ENCODE peak calls at places on chromosomes 16 and 17, in six cellular contexts. X is K562, L is HepG2, I is GM12878, Y is H1, M is GM12892. H is an unnamed sample.

GRCh38 chr16:65120811-65121721 is 797 bp downstream of the CDH11 start:
- DNase-seq in X (no peak), L (no peak), I (no peak), Y (peak), M (no peak), H (no peak)

GRCh38 chr17:21163101-21163500 is 36.3 kb downstream of the DHRS7B start:
- DNase-seq in X (no peak), L (no peak), I (no peak), Y (no peak), M (no peak), H (no peak)

GRCh38 chr16:48605518-48606110 is 4.4 kb downstream of the N4BP1 start:
- DNase-seq in X (no peak), L (no peak), I (no peak), Y (no peak), M (no peak), H (no peak)

GRCh38 chr16:9818702-9819101 is 363.5 kb downstream of the GRIN2A start:
- DNase-seq in X (no peak), L (no peak), I (no peak), Y (no peak), M (no peak), H (no peak)

GRCh38 chr16:69039333-69039941 is 66.0 kb upstream of the HAS3 start:
- DNase-seq in X (no peak), L (peak), I (no peak), Y (no peak), M (no peak), H (no peak)

GRCh38 chr16:31386157-31386984 is 6.8 kb upstream of the ITGAD start:
- DNase-seq in X (peak), L (no peak), I (no peak), Y (no peak), M (no peak), H (no peak)

GRCh38 chr16:67893791-67894399 is 841 bp downstream of the PSKH1 start:
- DNase-seq in X (peak), L (peak), I (no peak), Y (no peak), M (no peak), H (no peak)

GRCh38 chr17:49076575-49077384 is 55.8 kb upstream of the B4GALNT2 start:
- DNase-seq in X (peak), L (no peak), I (no peak), Y (no peak), M (no peak), H (no peak)

GRCh38 chr17:65530985-65531507 is 30.4 kb downstream of the AXIN2 start:
- DNase-seq in X (no peak), L (no peak), I (no peak), Y (no peak), M (no peak), H (no peak)

GRCh38 chr17:30586818-30587595 is 109.8 kb downstream of the GOSR1 start:
- DNase-seq in X (no peak), L (peak), I (no peak), Y (no peak), M (no peak), H (no peak)

GRCh38 chr16:54829691-54830090 is 101.0 kb upstream of the IRX5 start:
- DNase-seq in X (no peak), L (no peak), I (no peak), Y (no peak), M (no peak), H (no peak)

GRCh38 chr16:73365010-73365409 is 317.1 kb upstream of the ZFHX3 start:
- DNase-seq in X (no peak), L (no peak), I (no peak), Y (no peak), M (no peak), H (no peak)

GRCh38 chr17:9239821-9240658 is 218.7 kb downstream of the NTN1 start:
- DNase-seq in X (peak), L (no peak), I (no peak), Y (peak), M (peak), H (peak)

GRCh38 chr17:41008811-41009210 is at the start of gene KRTAP3-1:
- DNase-seq in X (no peak), L (peak), I (no peak), Y (no peak), M (no peak), H (no peak)

GRCh38 chr16:10419701-10420100 is 33.8 kb downstream of the ATF7IP2 start:
- DNase-seq in X (no peak), L (no peak), I (no peak), Y (no peak), M (no peak), H (no peak)

GRCh38 chr16:67341250-67341649 is 14.6 kb downstream of the LRRC36 start:
- DNase-seq in X (no peak), L (no peak), I (no peak), Y (no peak), M (no peak), H (no peak)

GRCh38 chr17:45346255-45347015 is 29.6 kb upstream of the MAP3K14 start:
- DNase-seq in X (no peak), L (no peak), I (no peak), Y (no peak), M (no peak), H (no peak)

GRCh38 chr16:22270525-22270924 is 26.7 kb upstream of the POLR3E start:
- DNase-seq in X (no peak), L (no peak), I (no peak), Y (no peak), M (no peak), H (no peak)

GRCh38 chr17:2282297-2282873 is 21.2 kb downstream of the SMG6 start:
- DNase-seq in X (peak), L (peak), I (no peak), Y (no peak), M (no peak), H (no peak)

GRCh38 chr17:50325906-50326305 is 20.0 kb upstream of the XYLT2 start:
- DNase-seq in X (no peak), L (no peak), I (no peak), Y (no peak), M (no peak), H (no peak)

GRCh38 chr16:88478115-88478514 is 25.0 kb downstream of the ZFPM1 start:
- DNase-seq in X (no peak), L (no peak), I (no peak), Y (no peak), M (no peak), H (no peak)

GRCh38 chr16:88478889-88479794 is 26.1 kb downstream of the ZFPM1 start:
- DNase-seq in X (no peak), L (no peak), I (no peak), Y (no peak), M (no peak), H (no peak)

GRCh38 chr16:88481851-88482250 is 28.8 kb downstream of the ZFPM1 start:
- DNase-seq in X (no peak), L (no peak), I (no peak), Y (no peak), M (no peak), H (no peak)

GRCh38 chr16:88477631-88478030 is 24.6 kb downstream of the ZFPM1 start:
- DNase-seq in X (no peak), L (no peak), I (no peak), Y (no peak), M (no peak), H (no peak)

GRCh38 chr16:88479795-88480760 is 27.0 kb downstream of the ZFPM1 start:
- DNase-seq in X (no peak), L (no peak), I (no peak), Y (no peak), M (no peak), H (no peak)
- TF ChIP-seq TAF1 in X (no peak), L (no peak), I (no peak), Y (no peak), M (no peak), H (no peak)

GRCh38 chr16:86157616-86158247 is 258.8 kb downstream of the IRF8 start:
- DNase-seq in X (no peak), L (no peak), I (no peak), Y (no peak), M (no peak), H (no peak)
- TF ChIP-seq POLR2A in X (no peak), L (no peak), I (no peak), Y (no peak), M (no peak), H (no peak)

DNA sequence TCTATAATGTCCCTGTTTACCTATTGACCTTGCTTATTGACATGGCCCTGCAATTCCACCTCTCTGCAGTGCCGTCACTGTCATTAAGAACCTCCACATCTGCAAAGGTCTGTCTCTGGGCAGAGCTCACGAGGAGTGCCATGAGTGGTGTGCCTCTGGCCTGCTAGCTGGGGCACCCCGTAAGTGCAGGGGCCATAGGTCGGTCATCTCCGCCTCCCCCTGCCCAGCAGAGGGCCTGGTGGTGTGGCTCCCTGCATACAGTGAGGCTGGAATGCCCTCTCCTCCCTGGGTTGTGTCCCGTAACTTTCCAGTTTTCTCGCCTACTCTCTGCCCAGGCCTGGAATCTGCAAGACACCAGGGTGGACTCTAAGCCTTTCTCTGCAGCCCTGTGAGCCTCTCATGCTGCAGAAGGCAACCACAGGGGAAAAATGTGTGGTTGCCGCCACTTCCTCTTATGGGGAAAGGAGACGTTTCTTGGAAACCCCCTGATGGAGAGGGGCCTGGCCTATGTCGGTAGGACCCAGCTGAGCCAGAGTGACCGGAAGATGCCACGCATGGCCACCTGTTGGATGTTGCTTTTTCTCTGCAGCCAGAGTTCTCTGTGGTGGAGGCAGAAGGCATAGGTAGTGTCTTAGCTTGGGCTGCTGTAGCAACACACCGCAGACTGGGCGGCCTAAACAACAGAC is 2.7 kb upstream of the SNX20 start:
- DNase-seq in X (no peak), L (no peak), I (peak), Y (no peak), M (peak), H (no peak)
- TF ChIP-seq POLR2AphosphoS5 in X (no peak), L (no peak), I (no peak), Y (no peak), M (peak), H (peak)

DNA sequence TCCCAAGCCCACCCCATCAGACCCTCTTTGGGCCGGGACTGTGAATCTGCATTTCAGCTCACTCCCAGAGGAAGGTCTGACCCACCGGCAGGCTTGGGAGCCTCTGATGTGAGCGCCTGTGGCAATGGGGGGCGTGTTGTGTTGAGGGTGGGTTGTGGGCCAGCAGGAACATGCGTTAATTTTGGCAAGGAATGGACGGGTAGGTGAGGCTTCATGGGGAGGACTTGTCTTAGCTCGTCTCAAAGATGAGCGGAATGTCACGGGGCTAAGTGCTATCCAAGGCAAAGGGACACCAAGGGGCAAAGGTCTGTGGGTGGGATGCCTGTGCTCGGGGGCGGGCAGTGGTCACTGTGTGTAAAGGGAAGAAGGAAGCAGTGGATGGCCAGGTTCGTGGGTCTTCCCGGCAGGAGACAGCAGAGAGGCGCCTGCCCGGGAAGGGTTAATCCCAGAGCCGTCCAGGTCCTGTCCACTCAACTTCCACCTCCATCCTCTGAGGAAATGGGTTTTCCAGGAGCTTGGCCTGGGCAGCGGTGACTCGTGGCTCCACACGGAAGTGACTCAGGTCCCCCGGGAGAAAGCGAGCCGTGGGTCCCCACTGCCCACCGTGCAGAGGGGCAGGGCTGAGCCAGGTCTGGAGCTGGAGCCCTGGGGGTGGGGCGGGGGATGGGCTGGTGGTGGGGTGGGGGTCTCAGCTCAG is 17.4 kb downstream of the ADGRG1 start:
- DNase-seq in X (no peak), L (no peak), I (no peak), Y (no peak), M (no peak), H (no peak)
- TF ChIP-seq TAF1 in X (no peak), L (no peak), I (no peak), Y (no peak), M (no peak), H (no peak)

DNA sequence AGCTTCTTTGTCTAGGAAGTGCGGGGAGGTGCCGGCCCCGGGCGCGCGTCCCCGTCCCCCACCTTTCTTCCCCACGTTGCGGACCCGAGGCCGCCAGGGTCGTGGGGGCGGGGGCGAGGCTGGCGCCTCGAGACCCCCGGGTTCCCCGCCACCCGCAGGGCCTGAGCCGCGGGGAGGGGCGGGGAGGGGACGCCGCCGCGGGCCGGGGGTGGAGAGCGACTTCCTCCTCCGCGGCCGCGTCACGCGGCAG is 1.8 kb upstream of the ACTG1 start:
- DNase-seq in X (no peak), L (no peak), I (no peak), Y (no peak), M (no peak), H (no peak)
- TF ChIP-seq POLR2A in X (no peak), L (no peak), I (no peak), Y (no peak), M (no peak), H (no peak)

GRCh38 chr16:57434003-57434402 is 13.2 kb downstream of the CIAPIN1 start:
- DNase-seq in X (no peak), L (no peak), I (no peak), Y (no peak), M (no peak), H (no peak)
- TF ChIP-seq POLR2AphosphoS5 in X (no peak), L (no peak), I (no peak), Y (no peak), M (no peak), H (no peak)

GRCh38 chr17:75131278-75132017 is at the start of gene NT5C:
- DNase-seq in X (peak), L (peak), I (no peak), Y (peak), M (peak), H (peak)
- TF ChIP-seq TAF1 in X (peak), L (peak), I (peak), Y (peak), M (peak), H (peak)

DNA sequence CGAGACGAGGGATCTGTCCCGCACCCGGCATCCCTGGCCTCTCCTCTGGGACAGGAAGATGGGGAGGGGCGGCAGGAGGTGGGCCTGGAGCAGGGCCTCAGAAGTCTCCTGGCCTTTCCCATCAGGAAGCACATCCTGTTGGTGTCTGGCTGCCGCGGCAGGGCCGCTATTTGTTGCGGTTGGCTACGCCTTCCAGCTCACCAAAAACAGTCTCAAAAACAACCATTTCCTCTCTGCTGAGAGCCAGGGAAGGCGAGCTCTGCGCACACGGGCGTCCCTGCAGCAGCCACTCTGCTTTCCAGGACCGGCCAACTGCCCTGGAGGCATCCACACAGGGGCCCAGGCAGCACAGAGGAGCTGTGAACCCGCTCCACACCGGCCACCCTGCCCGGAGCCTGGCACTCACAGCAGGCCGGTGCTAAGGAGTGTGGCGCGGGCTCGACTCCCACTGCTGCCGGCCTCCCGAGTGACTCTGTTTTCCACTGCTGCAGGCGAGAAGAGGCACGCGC is at the start of gene TMEM204:
- DNase-seq in X (no peak), L (no peak), I (no peak), Y (no peak), M (no peak), H (peak)
- TF ChIP-seq POLR2A in X (no peak), L (no peak), I (no peak), Y (no peak), M (no peak), H (no peak)

GRCh38 chr16:53775821-53776431 is 72.0 kb downstream of the FTO start:
- DNase-seq in X (no peak), L (peak), I (no peak), Y (no peak), M (no peak), H (no peak)
- TF ChIP-seq POLR2AphosphoS5 in X (no peak), L (no peak), I (no peak), Y (no peak), M (no peak), H (no peak)